ENCODE peak calls at places on chromosomes 7 and 10, in eight cellular contexts. One of them, this sample, is unnamed. For H3K9me3, the result is how much of the 10 kb centered on the place peaks cover.

GRCh38 chr10:73218466-73219191 is 28.4 kb downstream of the DNAJC9 start:
- DNase-seq in A673: peak
- DNase-seq in IMR-90: peak
- DNase-seq in fibroblast of lung: peak
- DNase-seq in SJCRH30: no peak
- DNase-seq in OCI-LY7: peak
- DNase-seq in NT2/D1: no peak
- DNase-seq in upper lobe of right lung: no peak
- DNase-seq in this sample: no peak

GRCh38 chr7:1377111-1377909 is 82.0 kb downstream of the MICALL2 start:
- DNase-seq in A673: no peak
- DNase-seq in IMR-90: no peak
- DNase-seq in fibroblast of lung: no peak
- DNase-seq in SJCRH30: no peak
- DNase-seq in OCI-LY7: peak
- DNase-seq in NT2/D1: no peak
- DNase-seq in upper lobe of right lung: no peak
- DNase-seq in this sample: peak

GRCh38 chr10:67606572-67606971 is 89.4 kb downstream of the CTNNA3 start:
- DNase-seq in A673: peak
- DNase-seq in IMR-90: peak
- DNase-seq in fibroblast of lung: peak
- DNase-seq in SJCRH30: peak
- DNase-seq in OCI-LY7: no peak
- DNase-seq in NT2/D1: peak
- DNase-seq in upper lobe of right lung: no peak
- DNase-seq in this sample: no peak

GRCh38 chr10:59557052-59557451 is 152.6 kb downstream of the SLC16A9 start:
- DNase-seq in A673: peak
- DNase-seq in IMR-90: no peak
- DNase-seq in fibroblast of lung: no peak
- DNase-seq in SJCRH30: no peak
- DNase-seq in OCI-LY7: no peak
- DNase-seq in NT2/D1: peak
- DNase-seq in upper lobe of right lung: no peak
- DNase-seq in this sample: no peak

GRCh38 chr7:33495207-33495606 is 365.8 kb downstream of the BBS9 start:
- DNase-seq in A673: no peak
- DNase-seq in IMR-90: peak
- DNase-seq in fibroblast of lung: peak
- DNase-seq in SJCRH30: no peak
- DNase-seq in OCI-LY7: no peak
- DNase-seq in NT2/D1: no peak
- DNase-seq in upper lobe of right lung: no peak
- DNase-seq in this sample: no peak

GRCh38 chr10:83492004-83492403 is 647.3 kb upstream of the GHITM start:
- DNase-seq in A673: no peak
- DNase-seq in IMR-90: no peak
- DNase-seq in fibroblast of lung: no peak
- DNase-seq in SJCRH30: no peak
- DNase-seq in OCI-LY7: no peak
- DNase-seq in NT2/D1: no peak
- DNase-seq in upper lobe of right lung: no peak
- DNase-seq in this sample: no peak

GRCh38 chr7:131110294-131111080 is 217.2 kb upstream of the MKLN1 start:
- DNase-seq in A673: peak
- DNase-seq in IMR-90: peak
- DNase-seq in fibroblast of lung: peak
- DNase-seq in SJCRH30: no peak
- DNase-seq in OCI-LY7: no peak
- DNase-seq in NT2/D1: no peak
- DNase-seq in upper lobe of right lung: no peak
- DNase-seq in this sample: no peak

GRCh38 chr7:145848691-145849090 is 267.9 kb upstream of the CNTNAP2 start:
- DNase-seq in A673: peak
- DNase-seq in IMR-90: no peak
- DNase-seq in fibroblast of lung: no peak
- DNase-seq in SJCRH30: peak
- DNase-seq in OCI-LY7: peak
- DNase-seq in NT2/D1: peak
- DNase-seq in upper lobe of right lung: no peak
- DNase-seq in this sample: peak

GRCh38 chr10:128062331-128062730 is 63.9 kb downstream of the MKI67 start:
- DNase-seq in A673: peak
- DNase-seq in IMR-90: no peak
- DNase-seq in fibroblast of lung: no peak
- DNase-seq in SJCRH30: peak
- DNase-seq in OCI-LY7: peak
- DNase-seq in NT2/D1: no peak
- DNase-seq in upper lobe of right lung: peak
- DNase-seq in this sample: no peak

GRCh38 chr7:29115753-29116152 is 30.6 kb downstream of the CPVL start:
- DNase-seq in A673: no peak
- DNase-seq in IMR-90: no peak
- DNase-seq in fibroblast of lung: no peak
- DNase-seq in SJCRH30: no peak
- DNase-seq in OCI-LY7: no peak
- DNase-seq in NT2/D1: no peak
- DNase-seq in upper lobe of right lung: no peak
- DNase-seq in this sample: no peak

GRCh38 chr10:15821046-15821683 is 39.1 kb downstream of the MINDY3 start:
- DNase-seq in A673: no peak
- DNase-seq in IMR-90: no peak
- DNase-seq in fibroblast of lung: peak
- DNase-seq in SJCRH30: no peak
- DNase-seq in OCI-LY7: no peak
- DNase-seq in NT2/D1: no peak
- DNase-seq in upper lobe of right lung: no peak
- DNase-seq in this sample: no peak

GRCh38 chr10:24951201-24952145 is 933 bp downstream of the PRTFDC1 start:
- DNase-seq in A673: peak
- DNase-seq in IMR-90: no peak
- DNase-seq in fibroblast of lung: peak
- DNase-seq in SJCRH30: no peak
- DNase-seq in OCI-LY7: no peak
- DNase-seq in NT2/D1: peak
- DNase-seq in upper lobe of right lung: no peak
- DNase-seq in this sample: peak

GRCh38 chr7:46220066-46220630 is 299.1 kb upstream of the IGFBP3 start:
- DNase-seq in A673: no peak
- DNase-seq in IMR-90: peak
- DNase-seq in fibroblast of lung: peak
- DNase-seq in SJCRH30: no peak
- DNase-seq in OCI-LY7: no peak
- DNase-seq in NT2/D1: no peak
- DNase-seq in upper lobe of right lung: no peak
- DNase-seq in this sample: no peak

GRCh38 chr10:30313579-30314376 is 35.3 kb downstream of the MTPAP start:
- DNase-seq in A673: no peak
- DNase-seq in IMR-90: no peak
- DNase-seq in fibroblast of lung: no peak
- DNase-seq in SJCRH30: no peak
- DNase-seq in OCI-LY7: no peak
- DNase-seq in NT2/D1: no peak
- DNase-seq in upper lobe of right lung: no peak
- DNase-seq in this sample: no peak

GRCh38 chr10:27713906-27714305 is 31.7 kb downstream of the MKX start:
- DNase-seq in A673: peak
- DNase-seq in IMR-90: no peak
- DNase-seq in fibroblast of lung: peak
- DNase-seq in SJCRH30: peak
- DNase-seq in OCI-LY7: no peak
- DNase-seq in NT2/D1: no peak
- DNase-seq in upper lobe of right lung: no peak
- DNase-seq in this sample: no peak

GRCh38 chr10:106765355-106765754 is 399.2 kb downstream of the SORCS1 start:
- DNase-seq in A673: no peak
- DNase-seq in IMR-90: no peak
- DNase-seq in fibroblast of lung: no peak
- DNase-seq in SJCRH30: no peak
- DNase-seq in OCI-LY7: no peak
- DNase-seq in NT2/D1: no peak
- DNase-seq in upper lobe of right lung: no peak
- DNase-seq in this sample: no peak

GRCh38 chr10:79948976-79949722 is at the start of gene SFTPD:
- DNase-seq in A673: no peak
- DNase-seq in IMR-90: no peak
- DNase-seq in fibroblast of lung: no peak
- DNase-seq in SJCRH30: no peak
- DNase-seq in OCI-LY7: no peak
- DNase-seq in NT2/D1: no peak
- DNase-seq in upper lobe of right lung: peak
- DNase-seq in this sample: no peak

GRCh38 chr10:1291178-1292090 is 235.2 kb downstream of the WDR37 start:
- DNase-seq in A673: no peak
- DNase-seq in IMR-90: no peak
- DNase-seq in fibroblast of lung: no peak
- DNase-seq in SJCRH30: no peak
- DNase-seq in OCI-LY7: no peak
- DNase-seq in NT2/D1: no peak
- DNase-seq in upper lobe of right lung: no peak
- DNase-seq in this sample: no peak

GRCh38 chr10:126375926-126376554 is 12.2 kb downstream of the ADAM12 start:
- DNase-seq in A673: no peak
- DNase-seq in IMR-90: peak
- DNase-seq in fibroblast of lung: peak
- DNase-seq in SJCRH30: no peak
- DNase-seq in OCI-LY7: no peak
- DNase-seq in NT2/D1: no peak
- DNase-seq in upper lobe of right lung: no peak
- DNase-seq in this sample: no peak

GRCh38 chr7:64881461-64882287 is 21.4 kb upstream of the ZNF273 start:
- DNase-seq in A673: no peak
- DNase-seq in IMR-90: no peak
- DNase-seq in fibroblast of lung: no peak
- DNase-seq in SJCRH30: peak
- DNase-seq in OCI-LY7: no peak
- DNase-seq in NT2/D1: no peak
- DNase-seq in upper lobe of right lung: no peak
- DNase-seq in this sample: no peak
- H3K9me3 ChIP-seq in A673: under half
- H3K9me3 ChIP-seq in IMR-90: under half
- H3K9me3 ChIP-seq in fibroblast of lung: under half
- H3K9me3 ChIP-seq in SJCRH30: under half
- H3K9me3 ChIP-seq in OCI-LY7: under half
- H3K9me3 ChIP-seq in NT2/D1: under half
- H3K9me3 ChIP-seq in upper lobe of right lung: under half
- H3K9me3 ChIP-seq in this sample: under half

GRCh38 chr7:53789741-53790140 is 752.4 kb upstream of the VSTM2A start:
- DNase-seq in A673: no peak
- DNase-seq in IMR-90: no peak
- DNase-seq in fibroblast of lung: no peak
- DNase-seq in SJCRH30: no peak
- DNase-seq in OCI-LY7: no peak
- DNase-seq in NT2/D1: no peak
- DNase-seq in upper lobe of right lung: no peak
- DNase-seq in this sample: no peak

GRCh38 chr7:53800746-53801145 is 741.4 kb upstream of the VSTM2A start:
- DNase-seq in A673: no peak
- DNase-seq in IMR-90: no peak
- DNase-seq in fibroblast of lung: no peak
- DNase-seq in SJCRH30: no peak
- DNase-seq in OCI-LY7: no peak
- DNase-seq in NT2/D1: peak
- DNase-seq in upper lobe of right lung: no peak
- DNase-seq in this sample: no peak

GRCh38 chr7:53794816-53795215 is 747.4 kb upstream of the VSTM2A start:
- DNase-seq in A673: no peak
- DNase-seq in IMR-90: no peak
- DNase-seq in fibroblast of lung: no peak
- DNase-seq in SJCRH30: no peak
- DNase-seq in OCI-LY7: no peak
- DNase-seq in NT2/D1: no peak
- DNase-seq in upper lobe of right lung: no peak
- DNase-seq in this sample: no peak
- H3K9me3 ChIP-seq in A673: half or more
- H3K9me3 ChIP-seq in IMR-90: under half
- H3K9me3 ChIP-seq in fibroblast of lung: under half
- H3K9me3 ChIP-seq in SJCRH30: under half
- H3K9me3 ChIP-seq in OCI-LY7: under half
- H3K9me3 ChIP-seq in NT2/D1: under half
- H3K9me3 ChIP-seq in upper lobe of right lung: under half
- H3K9me3 ChIP-seq in this sample: under half

GRCh38 chr10:121078036-121078435 is 226.9 kb downstream of the WDR11 start:
- DNase-seq in A673: no peak
- DNase-seq in IMR-90: no peak
- DNase-seq in fibroblast of lung: no peak
- DNase-seq in SJCRH30: no peak
- DNase-seq in OCI-LY7: no peak
- DNase-seq in NT2/D1: no peak
- DNase-seq in upper lobe of right lung: no peak
- DNase-seq in this sample: no peak

GRCh38 chr10:121079226-121079625 is 228.1 kb downstream of the WDR11 start:
- DNase-seq in A673: no peak
- DNase-seq in IMR-90: no peak
- DNase-seq in fibroblast of lung: no peak
- DNase-seq in SJCRH30: peak
- DNase-seq in OCI-LY7: no peak
- DNase-seq in NT2/D1: no peak
- DNase-seq in upper lobe of right lung: no peak
- DNase-seq in this sample: peak

GRCh38 chr10:121078672-121079102 is 227.5 kb downstream of the WDR11 start:
- DNase-seq in A673: no peak
- DNase-seq in IMR-90: no peak
- DNase-seq in fibroblast of lung: peak
- DNase-seq in SJCRH30: peak
- DNase-seq in OCI-LY7: no peak
- DNase-seq in NT2/D1: no peak
- DNase-seq in upper lobe of right lung: peak
- DNase-seq in this sample: no peak

GRCh38 chr10:121076760-121077159 is 225.6 kb downstream of the WDR11 start:
- DNase-seq in A673: no peak
- DNase-seq in IMR-90: no peak
- DNase-seq in fibroblast of lung: no peak
- DNase-seq in SJCRH30: no peak
- DNase-seq in OCI-LY7: no peak
- DNase-seq in NT2/D1: no peak
- DNase-seq in upper lobe of right lung: peak
- DNase-seq in this sample: no peak

GRCh38 chr10:121077331-121077730 is 226.2 kb downstream of the WDR11 start:
- DNase-seq in A673: peak
- DNase-seq in IMR-90: no peak
- DNase-seq in fibroblast of lung: peak
- DNase-seq in SJCRH30: peak
- DNase-seq in OCI-LY7: no peak
- DNase-seq in NT2/D1: peak
- DNase-seq in upper lobe of right lung: no peak
- DNase-seq in this sample: no peak
- H3K9me3 ChIP-seq in A673: under half
- H3K9me3 ChIP-seq in IMR-90: under half
- H3K9me3 ChIP-seq in fibroblast of lung: under half
- H3K9me3 ChIP-seq in SJCRH30: under half
- H3K9me3 ChIP-seq in OCI-LY7: under half
- H3K9me3 ChIP-seq in NT2/D1: under half
- H3K9me3 ChIP-seq in upper lobe of right lung: under half
- H3K9me3 ChIP-seq in this sample: under half

DNA sequence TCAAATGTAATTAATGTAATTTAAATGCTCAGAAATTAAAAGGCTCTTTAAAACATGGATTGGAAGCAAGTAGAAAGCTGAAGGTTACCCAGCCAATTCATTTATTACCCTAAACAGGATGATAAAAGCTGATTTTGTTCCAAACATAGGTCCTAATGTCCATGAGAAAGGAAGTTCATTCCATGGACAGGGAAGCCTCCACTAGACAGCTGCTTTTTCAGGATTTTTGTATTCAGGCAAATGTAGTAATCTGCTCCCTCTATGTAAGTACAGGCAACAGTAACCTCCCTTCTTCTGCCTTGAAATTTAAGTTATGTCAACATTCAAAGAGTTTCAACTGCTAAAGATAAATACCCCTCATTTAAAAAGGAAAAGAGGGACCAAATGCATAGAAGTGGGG is 123.0 kb upstream of the WNT16 start:
- DNase-seq in A673: no peak
- DNase-seq in IMR-90: no peak
- DNase-seq in fibroblast of lung: no peak
- DNase-seq in SJCRH30: no peak
- DNase-seq in OCI-LY7: no peak
- DNase-seq in NT2/D1: no peak
- DNase-seq in upper lobe of right lung: no peak
- DNase-seq in this sample: no peak
- H3K9me3 ChIP-seq in A673: under half
- H3K9me3 ChIP-seq in IMR-90: under half
- H3K9me3 ChIP-seq in fibroblast of lung: under half
- H3K9me3 ChIP-seq in SJCRH30: under half
- H3K9me3 ChIP-seq in OCI-LY7: under half
- H3K9me3 ChIP-seq in NT2/D1: under half
- H3K9me3 ChIP-seq in upper lobe of right lung: under half
- H3K9me3 ChIP-seq in this sample: under half